ENCODE peak calls at places on chromosomes 1 and 21, in six cellular contexts. T is GM12878; F is amniotic stem cell; R is COLO829; N is stimulated activated naive CD8-positive, alpha-beta T cell treated with anti-CD3 and anti-CD28 coated beads, Interleukin-15, Interleukin-2, amounts not matched to agents 100 U/mL and 50 U/mL, for 24 hours; S is lower lobe of right lung. M is an unnamed sample.

GRCh38 chr1:2204384-2205190 is 10.0 kb upstream of the FAAP20 start:
- DNase-seq in T (no peak), F (peak), R (no peak), N (no peak), S (peak), M (peak)

GRCh38 chr1:150257624-150258274 is at the start of gene CA14:
- DNase-seq in T (no peak), F (no peak), R (no peak), N (no peak), S (no peak), M (peak)

GRCh38 chr1:204453141-204453772 is 41.3 kb downstream of the PIK3C2B start:
- DNase-seq in T (peak), F (no peak), R (no peak), N (peak), S (no peak), M (no peak)

GRCh38 chr1:63063367-63063766 is 259.0 kb upstream of the FOXD3 start:
- DNase-seq in T (no peak), F (no peak), R (no peak), N (no peak), S (no peak), M (no peak)

GRCh38 chr21:44742418-44743153 is 31.2 kb upstream of the TSPEAR start:
- DNase-seq in T (no peak), F (no peak), R (no peak), N (no peak), S (no peak), M (no peak)

GRCh38 chr1:99004270-99005141 is at the start of gene PLPPR5:
- DNase-seq in T (no peak), F (no peak), R (no peak), N (peak), S (no peak), M (peak)

GRCh38 chr1:76070538-76070937 is 4.0 kb upstream of the ST6GALNAC3 start:
- DNase-seq in T (no peak), F (peak), R (no peak), N (no peak), S (no peak), M (no peak)

GRCh38 chr1:40799351-40799867 is 15.8 kb downstream of the KCNQ4 start:
- DNase-seq in T (no peak), F (no peak), R (no peak), N (no peak), S (no peak), M (no peak)

GRCh38 chr1:30422251-30422650 is 301.1 kb downstream of the MATN1 start:
- DNase-seq in T (no peak), F (no peak), R (no peak), N (no peak), S (no peak), M (no peak)

GRCh38 chr1:160079448-160079847 is 1.9 kb upstream of the KCNJ9 start:
- DNase-seq in T (no peak), F (no peak), R (no peak), N (no peak), S (no peak), M (no peak)

GRCh38 chr1:87598429-87598828 is 269.7 kb downstream of the LMO4 start:
- DNase-seq in T (no peak), F (no peak), R (no peak), N (no peak), S (no peak), M (no peak)

GRCh38 chr1:79614762-79615161 is 608.2 kb upstream of the ADGRL4 start:
- DNase-seq in T (no peak), F (no peak), R (no peak), N (no peak), S (no peak), M (peak)

GRCh38 chr1:228174482-228175315 is 9.1 kb downstream of the IBA57 start:
- DNase-seq in T (no peak), F (no peak), R (peak), N (no peak), S (peak), M (no peak)

GRCh38 chr1:3477241-3478109 is 23.0 kb downstream of the ARHGEF16 start:
- DNase-seq in T (no peak), F (peak), R (no peak), N (no peak), S (no peak), M (no peak)

GRCh38 chr1:5660141-5660935 is 331.9 kb downstream of the NPHP4 start:
- DNase-seq in T (no peak), F (no peak), R (no peak), N (no peak), S (no peak), M (no peak)

GRCh38 chr1:38454236-38454635 is 405.3 kb downstream of the RRAGC start:
- DNase-seq in T (no peak), F (no peak), R (no peak), N (no peak), S (no peak), M (no peak)

GRCh38 chr1:78101514-78101913 is 55.7 kb downstream of the GIPC2 start:
- DNase-seq in T (no peak), F (peak), R (peak), N (no peak), S (no peak), M (peak)

GRCh38 chr1:10444795-10445397 is 4.9 kb upstream of the CORT start:
- DNase-seq in T (no peak), F (no peak), R (no peak), N (no peak), S (no peak), M (no peak)

GRCh38 chr1:55073187-55073916 is 34.0 kb downstream of the PCSK9 start:
- DNase-seq in T (no peak), F (no peak), R (no peak), N (no peak), S (no peak), M (no peak)

GRCh38 chr1:202018476-202019234 is 8.3 kb downstream of the ELF3 start:
- DNase-seq in T (no peak), F (no peak), R (no peak), N (no peak), S (peak), M (no peak)

GRCh38 chr1:22218618-22219250 is 75.8 kb upstream of the WNT4 start:
- DNase-seq in T (no peak), F (no peak), R (no peak), N (no peak), S (no peak), M (no peak)

GRCh38 chr1:44418022-44418673 is 13.1 kb downstream of the RNF220 start:
- DNase-seq in T (no peak), F (no peak), R (no peak), N (no peak), S (peak), M (no peak)

GRCh38 chr1:205451759-205452164 is 4.1 kb downstream of the BLACAT1 start:
- DNase-seq in T (no peak), F (no peak), R (no peak), N (no peak), S (no peak), M (no peak)

GRCh38 chr1:209807509-209807908 is 1.6 kb upstream of the IRF6 start:
- DNase-seq in T (no peak), F (no peak), R (no peak), N (no peak), S (no peak), M (no peak)

GRCh38 chr1:8939362-8939995 is 6.2 kb upstream of the CA6 start:
- DNase-seq in T (no peak), F (no peak), R (no peak), N (no peak), S (no peak), M (peak)

GRCh38 chr1:208217774-208218173 is 26.4 kb downstream of the PLXNA2 start:
- DNase-seq in T (no peak), F (no peak), R (no peak), N (no peak), S (no peak), M (no peak)

GRCh38 chr1:30748699-30749401 is 8.7 kb downstream of the LAPTM5 start:
- DNase-seq in T (no peak), F (no peak), R (peak), N (peak), S (peak), M (peak)

GRCh38 chr21:38680401-38680800 is 125.3 kb upstream of the ETS2 start:
- DNase-seq in T (no peak), F (no peak), R (no peak), N (no peak), S (no peak), M (peak)

GRCh38 chr1:232555581-232556189 is 74.2 kb downstream of the SIPA1L2 start:
- DNase-seq in T (no peak), F (no peak), R (no peak), N (no peak), S (no peak), M (peak)

GRCh38 chr1:227654431-227654830 is 80.7 kb downstream of the JMJD4 start:
- DNase-seq in T (no peak), F (no peak), R (no peak), N (no peak), S (no peak), M (peak)

GRCh38 chr1:209160230-209160629 is 423.3 kb upstream of the CAMK1G start:
- DNase-seq in T (no peak), F (no peak), R (no peak), N (no peak), S (no peak), M (no peak)

GRCh38 chr1:34460193-34460592 is 283.5 kb downstream of the C1orf94 start:
- DNase-seq in T (peak), F (no peak), R (no peak), N (peak), S (peak), M (no peak)

GRCh38 chr1:53037159-53037558 is 24.9 kb upstream of the PODN start:
- DNase-seq in T (no peak), F (no peak), R (no peak), N (no peak), S (no peak), M (no peak)

GRCh38 chr1:248783367-248783766 is 27.8 kb upstream of the LYPD8 start:
- DNase-seq in T (no peak), F (no peak), R (no peak), N (no peak), S (no peak), M (no peak)

GRCh38 chr1:200364121-200364759 is 45.6 kb downstream of the ZNF281 start:
- DNase-seq in T (no peak), F (no peak), R (no peak), N (no peak), S (no peak), M (peak)

GRCh38 chr21:46171585-46171984 is 12.7 kb downstream of the SPATC1L start:
- DNase-seq in T (no peak), F (no peak), R (no peak), N (no peak), S (no peak), M (no peak)

GRCh38 chr1:178052650-178053461 is 41.0 kb upstream of the RASAL2 start:
- DNase-seq in T (no peak), F (no peak), R (no peak), N (no peak), S (no peak), M (no peak)

GRCh38 chr1:53449026-53449425 is 10.2 kb upstream of the DMRTB1 start:
- DNase-seq in T (no peak), F (no peak), R (no peak), N (no peak), S (no peak), M (peak)

GRCh38 chr1:245079021-245079609 is 75.7 kb upstream of the KIF26B start:
- DNase-seq in T (no peak), F (peak), R (peak), N (no peak), S (no peak), M (peak)

GRCh38 chr1:65668368-65668767 is 124.3 kb upstream of the PDE4B start:
- DNase-seq in T (no peak), F (no peak), R (no peak), N (no peak), S (no peak), M (no peak)

M was measured in mesenchymal stem cell.